ENCODE peak calls at places on chromosomes 4 and X, in ten cellular contexts. One of them, this sample, is unnamed.

GRCh38 chrX:104098151-104098808 is 14.0 kb upstream of the ZCCHC18 start:
- DNase-seq in AML-193: peak
- DNase-seq in GM12865: peak
- DNase-seq in Caki2: peak
- DNase-seq in glutamatergic neuron: peak
- DNase-seq in iPS-NIHi11: peak
- DNase-seq in nucleus accumbens: peak
- DNase-seq in A549: peak
- DNase-seq in right atrium auricular region: no peak
- DNase-seq in stimulated activated CD8-positive, alpha-beta memory T cell treated with anti-CD3 and anti-CD28 coated beads, Interleukin-4, amount 100 ng/mL, for 1 hour: peak
- DNase-seq in this sample: peak

GRCh38 chr4:112848931-112849330 is 200.5 kb upstream of the ANK2 start:
- DNase-seq in stimulated activated CD8-positive, alpha-beta memory T cell treated with anti-CD3 and anti-CD28 coated beads, Interleukin-4, amount 100 ng/mL, for 1 hour: no peak
- DNase-seq in nucleus accumbens: no peak
- DNase-seq in GM12865: no peak
- DNase-seq in Caki2: no peak
- DNase-seq in iPS-NIHi11: no peak
- DNase-seq in glutamatergic neuron: no peak
- DNase-seq in right atrium auricular region: no peak
- DNase-seq in AML-193: no peak
- DNase-seq in A549: no peak
- DNase-seq in this sample: no peak

GRCh38 chrX:26215869-26216268 is at the start of gene MAGEB5:
- DNase-seq in iPS-NIHi11: no peak
- DNase-seq in A549: no peak
- DNase-seq in nucleus accumbens: no peak
- DNase-seq in stimulated activated CD8-positive, alpha-beta memory T cell treated with anti-CD3 and anti-CD28 coated beads, Interleukin-4, amount 100 ng/mL, for 1 hour: no peak
- DNase-seq in right atrium auricular region: no peak
- DNase-seq in glutamatergic neuron: no peak
- DNase-seq in AML-193: no peak
- DNase-seq in GM12865: no peak
- DNase-seq in Caki2: no peak
- DNase-seq in this sample: no peak

GRCh38 chr4:122832732-122833131 is 6.1 kb downstream of the FGF2 start:
- DNase-seq in glutamatergic neuron: no peak
- DNase-seq in Caki2: no peak
- DNase-seq in GM12865: no peak
- DNase-seq in nucleus accumbens: no peak
- DNase-seq in A549: no peak
- DNase-seq in stimulated activated CD8-positive, alpha-beta memory T cell treated with anti-CD3 and anti-CD28 coated beads, Interleukin-4, amount 100 ng/mL, for 1 hour: no peak
- DNase-seq in AML-193: no peak
- DNase-seq in iPS-NIHi11: no peak
- DNase-seq in right atrium auricular region: no peak
- DNase-seq in this sample: no peak

GRCh38 chr4:113673450-113673849 is 88.1 kb downstream of the CAMK2D start:
- DNase-seq in nucleus accumbens: no peak
- DNase-seq in glutamatergic neuron: no peak
- DNase-seq in A549: no peak
- DNase-seq in right atrium auricular region: no peak
- DNase-seq in Caki2: peak
- DNase-seq in AML-193: peak
- DNase-seq in iPS-NIHi11: peak
- DNase-seq in GM12865: peak
- DNase-seq in stimulated activated CD8-positive, alpha-beta memory T cell treated with anti-CD3 and anti-CD28 coated beads, Interleukin-4, amount 100 ng/mL, for 1 hour: peak
- DNase-seq in this sample: no peak

GRCh38 chrX:144334577-144334976 is 450.7 kb downstream of the UBE2NL start:
- DNase-seq in A549: peak
- DNase-seq in stimulated activated CD8-positive, alpha-beta memory T cell treated with anti-CD3 and anti-CD28 coated beads, Interleukin-4, amount 100 ng/mL, for 1 hour: no peak
- DNase-seq in right atrium auricular region: no peak
- DNase-seq in iPS-NIHi11: no peak
- DNase-seq in nucleus accumbens: no peak
- DNase-seq in GM12865: no peak
- DNase-seq in AML-193: peak
- DNase-seq in Caki2: no peak
- DNase-seq in glutamatergic neuron: no peak
- DNase-seq in this sample: no peak

GRCh38 chrX:1231850-1232505 is 19.5 kb upstream of the CRLF2 start:
- DNase-seq in AML-193: no peak
- DNase-seq in stimulated activated CD8-positive, alpha-beta memory T cell treated with anti-CD3 and anti-CD28 coated beads, Interleukin-4, amount 100 ng/mL, for 1 hour: no peak
- DNase-seq in A549: no peak
- DNase-seq in GM12865: no peak
- DNase-seq in right atrium auricular region: no peak
- DNase-seq in iPS-NIHi11: no peak
- DNase-seq in glutamatergic neuron: no peak
- DNase-seq in nucleus accumbens: no peak
- DNase-seq in Caki2: no peak
- DNase-seq in this sample: peak

GRCh38 chrX:107273795-107274194 is 67.4 kb downstream of the DNAAF6 start:
- DNase-seq in AML-193: no peak
- DNase-seq in Caki2: no peak
- DNase-seq in glutamatergic neuron: no peak
- DNase-seq in stimulated activated CD8-positive, alpha-beta memory T cell treated with anti-CD3 and anti-CD28 coated beads, Interleukin-4, amount 100 ng/mL, for 1 hour: no peak
- DNase-seq in iPS-NIHi11: no peak
- DNase-seq in GM12865: no peak
- DNase-seq in right atrium auricular region: no peak
- DNase-seq in nucleus accumbens: no peak
- DNase-seq in A549: no peak
- DNase-seq in this sample: no peak

GRCh38 chr4:3074846-3075651 is 568 bp downstream of the HTT start:
- DNase-seq in right atrium auricular region: no peak
- DNase-seq in GM12865: peak
- DNase-seq in A549: peak
- DNase-seq in iPS-NIHi11: peak
- DNase-seq in stimulated activated CD8-positive, alpha-beta memory T cell treated with anti-CD3 and anti-CD28 coated beads, Interleukin-4, amount 100 ng/mL, for 1 hour: no peak
- DNase-seq in AML-193: peak
- DNase-seq in nucleus accumbens: peak
- DNase-seq in glutamatergic neuron: peak
- DNase-seq in Caki2: peak
- DNase-seq in this sample: no peak